ENCODE peak calls at places on chromosomes 16 and 17, in seven cellular contexts. One of them, this sample, is unnamed.

GRCh38 chr16:82882982-82883863 is 256.5 kb downstream of the CDH13 start:
- DNase-seq in NCI-H524: no peak
- DNase-seq in heart left ventricle: no peak
- DNase-seq in NCI-H1092: no peak
- DNase-seq in M059J: no peak
- DNase-seq in EH: no peak
- DNase-seq in brain microvascular endothelial cell: no peak
- DNase-seq in this sample: no peak

GRCh38 chr17:56699186-56699895 is 105.8 kb downstream of the NOG start:
- DNase-seq in NCI-H524: no peak
- DNase-seq in heart left ventricle: no peak
- DNase-seq in NCI-H1092: no peak
- DNase-seq in M059J: peak
- DNase-seq in EH: peak
- DNase-seq in brain microvascular endothelial cell: peak
- DNase-seq in this sample: peak

GRCh38 chr16:12060751-12061150 is 84.2 kb downstream of the SNX29 start:
- DNase-seq in NCI-H524: peak
- DNase-seq in heart left ventricle: no peak
- DNase-seq in NCI-H1092: no peak
- DNase-seq in M059J: no peak
- DNase-seq in EH: no peak
- DNase-seq in brain microvascular endothelial cell: no peak
- DNase-seq in this sample: peak

GRCh38 chr16:54077412-54077821 is 209.2 kb downstream of the IRX3 start:
- DNase-seq in NCI-H524: no peak
- DNase-seq in heart left ventricle: no peak
- DNase-seq in NCI-H1092: no peak
- DNase-seq in M059J: peak
- DNase-seq in EH: peak
- DNase-seq in brain microvascular endothelial cell: peak
- DNase-seq in this sample: peak

GRCh38 chr16:57585051-57585687 is 42.7 kb downstream of the ADGRG5 start:
- DNase-seq in NCI-H524: no peak
- DNase-seq in heart left ventricle: no peak
- DNase-seq in NCI-H1092: no peak
- DNase-seq in M059J: no peak
- DNase-seq in EH: no peak
- DNase-seq in brain microvascular endothelial cell: no peak
- DNase-seq in this sample: no peak

GRCh38 chr17:39863918-39864746 is at the start of gene IKZF3:
- DNase-seq in NCI-H524: peak
- DNase-seq in heart left ventricle: peak
- DNase-seq in NCI-H1092: peak
- DNase-seq in M059J: peak
- DNase-seq in EH: peak
- DNase-seq in brain microvascular endothelial cell: no peak
- DNase-seq in this sample: peak

GRCh38 chr16:87140211-87141200 is 176.7 kb downstream of the C16orf95 start:
- DNase-seq in NCI-H524: no peak
- DNase-seq in heart left ventricle: no peak
- DNase-seq in NCI-H1092: peak
- DNase-seq in M059J: no peak
- DNase-seq in EH: no peak
- DNase-seq in brain microvascular endothelial cell: no peak
- DNase-seq in this sample: no peak

GRCh38 chr17:1673041-1673790 is 11.5 kb downstream of the PRPF8 start:
- DNase-seq in NCI-H524: no peak
- DNase-seq in heart left ventricle: no peak
- DNase-seq in NCI-H1092: no peak
- DNase-seq in M059J: no peak
- DNase-seq in EH: no peak
- DNase-seq in brain microvascular endothelial cell: no peak
- DNase-seq in this sample: no peak

GRCh38 chr16:84985079-84986065 is 26.0 kb downstream of the ZDHHC7 start:
- DNase-seq in NCI-H524: no peak
- DNase-seq in heart left ventricle: peak
- DNase-seq in NCI-H1092: no peak
- DNase-seq in M059J: peak
- DNase-seq in EH: peak
- DNase-seq in brain microvascular endothelial cell: peak
- DNase-seq in this sample: peak

GRCh38 chr17:66494023-66494803 is 191.8 kb downstream of the PRKCA start:
- DNase-seq in NCI-H524: no peak
- DNase-seq in heart left ventricle: no peak
- DNase-seq in NCI-H1092: no peak
- DNase-seq in M059J: peak
- DNase-seq in EH: peak
- DNase-seq in brain microvascular endothelial cell: peak
- DNase-seq in this sample: peak

GRCh38 chr17:4488989-4489595 is 9.6 kb upstream of the SPNS2 start:
- DNase-seq in NCI-H524: no peak
- DNase-seq in heart left ventricle: no peak
- DNase-seq in NCI-H1092: no peak
- DNase-seq in M059J: no peak
- DNase-seq in EH: no peak
- DNase-seq in brain microvascular endothelial cell: no peak
- DNase-seq in this sample: peak

This sample was measured in kidney tubule cell.